ENCODE peak calls at places on chromosomes 7 and 10, in five cellular contexts. One of them, this sample, is unnamed. For H3K4me1, the result is how much of the 10 kb centered on the place peaks cover.

GRCh38 chr7:155665079-155665956 is 20.9 kb downstream of the RBM33 start:
- DNase-seq in tibial nerve: no peak
- DNase-seq in cardiac muscle cell: no peak
- DNase-seq in body of pancreas: no peak
- DNase-seq in heart right ventricle: no peak
- DNase-seq in this sample: no peak

GRCh38 chr10:127117125-127117524 is 79.3 kb downstream of the INSYN2A start:
- DNase-seq in tibial nerve: peak
- DNase-seq in cardiac muscle cell: peak
- DNase-seq in body of pancreas: peak
- DNase-seq in heart right ventricle: peak
- DNase-seq in this sample: no peak

GRCh38 chr10:6136215-6137201 is 47.7 kb downstream of the RBM17 start:
- DNase-seq in tibial nerve: no peak
- DNase-seq in cardiac muscle cell: no peak
- DNase-seq in body of pancreas: no peak
- DNase-seq in heart right ventricle: no peak
- DNase-seq in this sample: no peak

GRCh38 chr7:23121175-23121574 is 15.6 kb downstream of the KLHL7 start:
- DNase-seq in tibial nerve: no peak
- DNase-seq in cardiac muscle cell: no peak
- DNase-seq in body of pancreas: no peak
- DNase-seq in heart right ventricle: no peak
- DNase-seq in this sample: no peak

GRCh38 chr7:105014725-105015630 is 973 bp downstream of the KMT2E start:
- DNase-seq in tibial nerve: peak
- DNase-seq in cardiac muscle cell: peak
- DNase-seq in body of pancreas: peak
- DNase-seq in heart right ventricle: peak
- DNase-seq in this sample: no peak

GRCh38 chr10:14247650-14248258 is 83.0 kb downstream of the FRMD4A start:
- DNase-seq in tibial nerve: no peak
- DNase-seq in cardiac muscle cell: no peak
- DNase-seq in body of pancreas: peak
- DNase-seq in heart right ventricle: peak
- DNase-seq in this sample: peak

GRCh38 chr7:137696376-137696775 is 150.4 kb downstream of the DGKI start:
- DNase-seq in tibial nerve: no peak
- DNase-seq in cardiac muscle cell: no peak
- DNase-seq in body of pancreas: no peak
- DNase-seq in heart right ventricle: no peak
- DNase-seq in this sample: no peak

GRCh38 chr10:100878291-100878910 is 34.4 kb upstream of the SLF2 start:
- DNase-seq in tibial nerve: no peak
- DNase-seq in cardiac muscle cell: peak
- DNase-seq in body of pancreas: peak
- DNase-seq in heart right ventricle: peak
- DNase-seq in this sample: no peak

GRCh38 chr7:102842284-102842683 is 70.5 kb upstream of the LRRC17 start:
- DNase-seq in tibial nerve: no peak
- DNase-seq in cardiac muscle cell: no peak
- DNase-seq in body of pancreas: no peak
- DNase-seq in heart right ventricle: no peak
- DNase-seq in this sample: no peak

GRCh38 chr10:63765126-63765525 is 243.9 kb downstream of the REEP3 start:
- DNase-seq in tibial nerve: no peak
- DNase-seq in cardiac muscle cell: no peak
- DNase-seq in body of pancreas: no peak
- DNase-seq in heart right ventricle: no peak
- DNase-seq in this sample: no peak

GRCh38 chr7:140898794-140899548 is 25.8 kb downstream of the BRAF start:
- DNase-seq in tibial nerve: no peak
- DNase-seq in cardiac muscle cell: no peak
- DNase-seq in body of pancreas: no peak
- DNase-seq in heart right ventricle: no peak
- DNase-seq in this sample: no peak

GRCh38 chr10:86486856-86487255 is 34.7 kb downstream of the WAPL start:
- DNase-seq in tibial nerve: no peak
- DNase-seq in cardiac muscle cell: no peak
- DNase-seq in body of pancreas: no peak
- DNase-seq in heart right ventricle: no peak
- DNase-seq in this sample: no peak

GRCh38 chr10:97365761-97366351 is 31.3 kb upstream of the FRAT2 start:
- DNase-seq in tibial nerve: no peak
- DNase-seq in cardiac muscle cell: no peak
- DNase-seq in body of pancreas: no peak
- DNase-seq in heart right ventricle: no peak
- DNase-seq in this sample: no peak

GRCh38 chr10:986881-987634 is 1.2 kb upstream of the GTPBP4 start:
- DNase-seq in tibial nerve: no peak
- DNase-seq in cardiac muscle cell: no peak
- DNase-seq in body of pancreas: no peak
- DNase-seq in heart right ventricle: no peak
- DNase-seq in this sample: no peak

GRCh38 chr7:87107949-87108757 is 44.1 kb upstream of the DMTF1 start:
- DNase-seq in tibial nerve: no peak
- DNase-seq in cardiac muscle cell: no peak
- DNase-seq in body of pancreas: no peak
- DNase-seq in heart right ventricle: no peak
- DNase-seq in this sample: no peak

GRCh38 chr10:7069706-7070105 is 341.1 kb downstream of the SFMBT2 start:
- DNase-seq in tibial nerve: no peak
- DNase-seq in cardiac muscle cell: no peak
- DNase-seq in body of pancreas: no peak
- DNase-seq in heart right ventricle: no peak
- DNase-seq in this sample: no peak

DNA sequence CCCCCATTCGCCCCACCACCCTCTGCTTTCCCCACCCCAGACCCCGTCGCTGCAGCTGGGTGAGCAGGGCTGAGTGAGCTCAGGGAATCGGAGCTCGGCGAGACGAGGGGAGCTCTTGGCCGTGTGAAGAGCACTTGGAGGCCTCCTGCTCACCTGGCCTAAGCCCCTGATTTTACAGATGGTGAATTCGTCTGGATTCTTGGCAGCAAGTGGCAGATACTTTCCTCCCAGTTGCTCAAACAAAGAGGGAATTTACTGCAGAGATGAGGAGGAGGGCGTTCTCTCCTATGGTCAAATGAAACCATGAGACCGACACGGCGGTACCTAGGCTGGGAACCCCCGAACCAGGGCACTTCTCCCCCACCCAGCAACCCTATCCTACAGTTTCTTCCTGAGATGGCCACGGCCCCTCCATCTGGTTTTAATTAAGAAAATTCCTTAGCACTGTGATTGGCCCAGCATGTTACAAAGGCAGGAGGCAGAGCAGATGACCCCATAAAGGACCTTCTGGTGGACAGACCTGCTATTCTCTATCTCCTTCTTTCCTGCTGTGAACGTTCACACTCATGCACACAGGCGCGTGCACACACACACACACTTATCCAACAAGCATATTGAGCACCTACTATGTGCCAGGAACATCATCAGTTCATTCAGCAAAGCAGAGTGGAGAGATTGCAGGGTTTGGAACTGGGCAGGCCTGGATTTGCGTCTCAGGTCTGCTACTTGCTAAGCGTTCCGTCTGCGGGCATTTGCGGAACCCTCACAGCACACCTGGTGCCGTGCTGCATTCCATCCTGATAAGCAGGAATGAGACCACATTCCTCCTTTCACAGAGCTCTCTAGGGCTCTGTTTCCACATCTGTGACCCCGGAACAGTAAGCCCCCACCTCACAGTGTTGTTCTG is 129.4 kb downstream of the RGS10 start:
- DNase-seq in tibial nerve: no peak
- DNase-seq in cardiac muscle cell: peak
- DNase-seq in body of pancreas: no peak
- DNase-seq in heart right ventricle: no peak
- DNase-seq in this sample: no peak
- H3K4me1 ChIP-seq in tibial nerve: under half
- H3K4me1 ChIP-seq in cardiac muscle cell: under half
- H3K4me1 ChIP-seq in body of pancreas: under half
- H3K4me1 ChIP-seq in heart right ventricle: under half
- H3K4me1 ChIP-seq in this sample: under half

GRCh38 chr7:152203095-152203494 is 177.6 kb downstream of the GALNT11 start:
- DNase-seq in tibial nerve: no peak
- DNase-seq in cardiac muscle cell: no peak
- DNase-seq in body of pancreas: no peak
- DNase-seq in heart right ventricle: no peak
- DNase-seq in this sample: no peak

GRCh38 chr7:152196391-152196790 is 170.9 kb downstream of the GALNT11 start:
- DNase-seq in tibial nerve: no peak
- DNase-seq in cardiac muscle cell: no peak
- DNase-seq in body of pancreas: no peak
- DNase-seq in heart right ventricle: no peak
- DNase-seq in this sample: no peak

GRCh38 chr7:152200395-152200794 is 174.9 kb downstream of the GALNT11 start:
- DNase-seq in tibial nerve: no peak
- DNase-seq in cardiac muscle cell: no peak
- DNase-seq in body of pancreas: no peak
- DNase-seq in heart right ventricle: no peak
- DNase-seq in this sample: no peak

DNA sequence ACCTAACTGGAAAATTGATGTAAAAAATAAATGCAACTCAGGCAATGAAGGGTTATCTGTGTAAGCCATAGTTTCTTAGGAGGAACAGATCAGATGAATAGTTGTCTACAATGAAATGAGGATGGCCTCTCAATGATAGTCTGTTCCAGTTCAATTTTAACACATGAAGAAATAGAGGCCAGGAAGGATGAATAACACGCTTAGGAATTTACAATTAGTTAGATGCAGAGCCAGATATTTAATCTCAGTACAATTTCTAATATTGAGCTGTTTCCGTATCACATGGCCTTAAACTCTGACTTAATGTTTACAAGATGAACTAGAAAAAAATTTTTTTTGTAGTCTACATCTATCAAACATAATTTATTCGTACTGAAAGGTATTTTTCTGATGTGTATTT is 176.6 kb downstream of the GALNT11 start:
- DNase-seq in tibial nerve: no peak
- DNase-seq in cardiac muscle cell: no peak
- DNase-seq in body of pancreas: no peak
- DNase-seq in heart right ventricle: no peak
- DNase-seq in this sample: no peak
- H3K4me1 ChIP-seq in tibial nerve: under half
- H3K4me1 ChIP-seq in cardiac muscle cell: under half
- H3K4me1 ChIP-seq in body of pancreas: under half
- H3K4me1 ChIP-seq in heart right ventricle: under half
- H3K4me1 ChIP-seq in this sample: under half

GRCh38 chr7:91043924-91044660 is 220.1 kb upstream of the FZD1 start:
- DNase-seq in tibial nerve: no peak
- DNase-seq in cardiac muscle cell: no peak
- DNase-seq in body of pancreas: no peak
- DNase-seq in heart right ventricle: no peak
- DNase-seq in this sample: no peak
- H3K4me1 ChIP-seq in tibial nerve: under half
- H3K4me1 ChIP-seq in cardiac muscle cell: under half
- H3K4me1 ChIP-seq in body of pancreas: under half
- H3K4me1 ChIP-seq in heart right ventricle: under half
- H3K4me1 ChIP-seq in this sample: under half

DNA sequence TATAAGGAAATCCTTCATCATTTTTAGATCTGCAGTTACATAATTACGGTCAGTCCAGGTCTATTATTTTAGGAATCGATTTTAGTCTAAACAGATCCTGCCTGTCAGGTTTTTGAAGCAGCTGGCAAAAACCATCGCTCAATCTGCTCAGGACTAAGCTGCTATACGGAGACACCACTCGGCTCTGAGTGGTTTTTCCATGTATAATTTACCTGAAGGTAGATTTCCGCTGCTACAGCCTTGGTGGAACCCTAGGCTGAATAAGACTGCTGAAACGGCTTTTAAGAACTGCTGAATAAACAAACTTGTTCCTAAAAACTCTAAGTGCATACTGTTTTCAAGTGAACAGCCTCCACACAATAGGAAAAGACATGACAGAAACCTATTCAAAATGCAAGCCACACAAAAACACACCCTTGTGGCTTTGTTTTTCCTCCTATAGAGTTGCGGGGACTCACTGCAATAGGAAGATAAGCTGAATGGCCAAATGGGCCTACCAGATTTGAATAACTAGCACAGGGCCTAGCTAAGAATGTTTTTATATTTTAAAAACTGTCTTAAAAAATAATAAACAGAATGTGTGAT is 117.2 kb downstream of the UBE2H start:
- DNase-seq in tibial nerve: no peak
- DNase-seq in cardiac muscle cell: no peak
- DNase-seq in body of pancreas: no peak
- DNase-seq in heart right ventricle: no peak
- DNase-seq in this sample: no peak
- H3K4me1 ChIP-seq in tibial nerve: under half
- H3K4me1 ChIP-seq in cardiac muscle cell: under half
- H3K4me1 ChIP-seq in body of pancreas: under half
- H3K4me1 ChIP-seq in heart right ventricle: under half
- H3K4me1 ChIP-seq in this sample: under half

This sample was measured in psoas muscle.